ENCODE peak calls at places on chromosome 4, in six cellular contexts. Y, Z, X, C, J and T are unnamed samples.

GRCh38 chr4:147733614-147734344 is 1.9 kb downstream of the ARHGAP10 start:
- DNase-seq in J (no peak), X (no peak), C (no peak), Z (peak; percentile 59), Y (no peak), T (peak; percentile 81)

GRCh38 chr4:164748375-164748774 is 5.6 kb upstream of the SMIM31 start:
- DNase-seq in X (no peak), C (no peak), J (no peak), Z (no peak), Y (peak; percentile 50), T (peak; percentile 39)

GRCh38 chr4:118034061-118034785 is at the start of gene NDST3:
- DNase-seq in J (peak; percentile 74), X (no peak), Z (peak; percentile 90), Y (peak; percentile 50), C (peak; percentile 55), T (peak; percentile 88)

GRCh38 chr4:6969826-6970800 is 60.5 kb downstream of the TBC1D14 start:
- DNase-seq in J (no peak), Z (peak; percentile 46), C (no peak), Y (peak; percentile 73), X (no peak), T (no peak)

GRCh38 chr4:176360446-176360845 is 40.7 kb downstream of the SPCS3 start:
- DNase-seq in Y (no peak), J (no peak), C (no peak), X (no peak), Z (no peak), T (no peak)

GRCh38 chr4:19025031-19025430 is 1003.5 kb upstream of the LCORL start:
- DNase-seq in X (no peak), C (no peak), Z (no peak), J (no peak), Y (no peak), T (peak; percentile 27)

GRCh38 chr4:74123065-74123728 is 24.2 kb upstream of the CXCL2 start:
- DNase-seq in Y (no peak), Z (no peak), C (peak; percentile 54), J (no peak), X (no peak), T (peak; percentile 87)

GRCh38 chr4:51831133-51831532 is 11.8 kb upstream of the DCUN1D4 start:
- DNase-seq in J (peak; percentile 67), C (peak; percentile 63), X (peak; percentile 19), Z (peak; percentile 73), Y (peak; percentile 25), T (peak; percentile 69)

GRCh38 chr4:54961357-54961975 is 163.9 kb downstream of the KDR start:
- DNase-seq in Y (peak; percentile 17), Z (no peak), C (no peak), J (no peak), X (no peak), T (peak; percentile 54)

GRCh38 chr4:36758779-36759178 is 477.4 kb downstream of the DTHD1 start:
- DNase-seq in Y (no peak), C (no peak), J (peak; percentile 48), Z (no peak), X (no peak), T (no peak)

GRCh38 chr4:38128478-38129451 is 168.6 kb downstream of the PTTG2 start:
- DNase-seq in Y (peak; percentile 66), J (peak; percentile 74), Z (no peak), C (no peak), X (no peak), T (peak; percentile 70)

GRCh38 chr4:189177130-189177529 is 763.5 kb upstream of the FRG1 start:
- DNase-seq in X (no peak), Y (no peak), C (no peak), Z (no peak), J (no peak), T (peak; percentile 15)

GRCh38 chr4:91936301-91936700 is 367.5 kb upstream of the GRID2 start:
- DNase-seq in J (no peak), X (no peak), Y (no peak), C (no peak), Z (no peak), T (peak; percentile 31)

GRCh38 chr4:84035568-84035967 is 463.5 kb downstream of the NKX6-1 start:
- DNase-seq in C (no peak), J (no peak), Z (no peak), Y (no peak), X (no peak), T (no peak)

GRCh38 chr4:130074096-130074495 is 978.1 kb downstream of the C4orf33 start:
- DNase-seq in Z (no peak), J (no peak), Y (no peak), X (no peak), C (no peak), T (no peak)

GRCh38 chr4:65773636-65774035 is 103.3 kb upstream of the EPHA5 start:
- DNase-seq in J (no peak), Z (no peak), Y (no peak), C (no peak), X (no peak), T (no peak)

GRCh38 chr4:61375316-61375715 is 175.2 kb downstream of the ADGRL3 start:
- DNase-seq in Z (no peak), C (no peak), J (no peak), X (no peak), Y (no peak), T (peak; percentile 65)

GRCh38 chr4:153204247-153205027 is at the start of gene TRIM2:
- DNase-seq in Y (no peak), Z (peak; percentile 78), C (peak; percentile 79), J (peak; percentile 88), X (no peak), T (no peak)

GRCh38 chr4:87853108-87853507 is 20.3 kb downstream of the MEPE start:
- DNase-seq in J (no peak), Y (peak; percentile 45), Z (no peak), X (no peak), C (no peak), T (peak; percentile 61)

GRCh38 chr4:142202404-142203332 is 566.3 kb downstream of the IL15 start:
- DNase-seq in C (no peak), J (peak; percentile 32), Y (no peak), Z (no peak), X (no peak), T (no peak)

GRCh38 chr4:4971796-4972195 is 47.5 kb downstream of the CYTL1 start:
- DNase-seq in J (no peak), Z (no peak), X (no peak), C (no peak), Y (no peak), T (no peak)

GRCh38 chr4:97720869-97721432 is 422.3 kb downstream of the STPG2 start:
- DNase-seq in Z (no peak), X (no peak), Y (no peak), C (no peak), J (no peak), T (peak; percentile 62)

GRCh38 chr4:118221193-118221800 is 131.5 kb downstream of the PRSS12 start:
- DNase-seq in X (no peak), Z (no peak), Y (no peak), C (no peak), J (no peak), T (no peak)

GRCh38 chr4:122831515-122832196 is 5.0 kb downstream of the FGF2 start:
- DNase-seq in Z (no peak), J (no peak), Y (no peak), C (no peak), X (no peak), T (peak; percentile 74)

GRCh38 chr4:16205298-16206164 is 20.7 kb downstream of the TAPT1 start:
- DNase-seq in C (no peak), Y (peak; percentile 40), Z (no peak), X (peak; percentile 26), J (no peak), T (peak; percentile 37)

GRCh38 chr4:10118355-10119004 is 1.9 kb upstream of the WDR1 start:
- DNase-seq in Z (no peak), J (no peak), Y (peak; percentile 29), C (no peak), X (no peak), T (no peak)

GRCh38 chr4:71333960-71334951 is 4.6 kb upstream of the SLC4A4 start:
- DNase-seq in X (no peak), Z (no peak), C (no peak), J (no peak), Y (no peak), T (peak; percentile 53)

GRCh38 chr4:81260443-81261102 is 45.6 kb upstream of the PRKG2 start:
- DNase-seq in Y (no peak), J (peak; percentile 36), X (no peak), C (no peak), Z (no peak), T (peak; percentile 24)
- TF ChIP-seq CTCF in Y (peak; percentile 33), J (peak; percentile 76), X (no peak), C (no peak), Z (peak; percentile 30), T (peak; percentile 39)

DNA sequence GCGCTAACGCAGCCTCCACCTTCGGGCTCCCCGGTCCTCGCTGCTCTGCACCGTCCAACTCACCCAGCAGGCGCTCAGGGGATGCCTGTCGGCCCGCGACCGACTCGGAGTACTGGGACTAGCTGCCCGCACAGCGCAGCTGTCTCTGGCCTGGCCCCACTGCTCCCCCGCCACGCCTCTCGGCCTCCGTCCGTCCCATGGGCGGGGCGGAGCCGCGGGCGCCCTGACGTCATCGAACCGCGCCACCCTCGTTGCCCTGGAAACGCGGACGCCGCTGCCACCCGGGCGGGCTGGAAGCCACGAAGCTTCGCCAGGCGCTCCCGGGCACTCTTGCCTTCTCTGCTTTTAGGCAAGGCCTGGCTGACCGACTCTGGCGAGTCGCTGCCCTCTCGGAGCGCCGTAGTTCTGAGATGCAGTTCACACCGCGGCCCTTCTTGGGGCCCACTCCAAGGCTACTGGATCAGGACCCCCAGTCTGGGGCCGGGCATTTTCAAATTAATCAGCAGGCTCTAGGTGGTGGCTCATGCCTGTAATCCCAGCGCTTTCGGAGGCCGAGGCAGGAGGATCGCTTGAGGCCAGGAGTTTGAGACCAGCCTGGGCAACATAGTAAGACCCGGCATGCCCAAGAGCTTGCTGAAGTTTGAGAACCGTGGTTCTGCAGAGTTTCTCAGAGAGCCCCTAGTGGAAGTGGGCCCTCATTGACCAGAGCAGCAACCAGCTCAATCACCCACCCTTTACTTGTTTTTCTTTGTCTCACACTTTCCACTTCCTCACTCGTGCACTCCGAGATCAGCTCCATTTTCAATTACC is 12.0 kb downstream of the ACOX3 start:
- DNase-seq in Z (peak; percentile 92), X (peak; percentile 95), J (peak; percentile 92), C (peak; percentile 90), Y (peak; percentile 94), T (peak; percentile 83)
- TF ChIP-seq CTCF in Z (peak; percentile 61), X (no peak), J (peak; percentile 57), C (no peak), Y (peak; percentile 19), T (peak; percentile 37)

DNA sequence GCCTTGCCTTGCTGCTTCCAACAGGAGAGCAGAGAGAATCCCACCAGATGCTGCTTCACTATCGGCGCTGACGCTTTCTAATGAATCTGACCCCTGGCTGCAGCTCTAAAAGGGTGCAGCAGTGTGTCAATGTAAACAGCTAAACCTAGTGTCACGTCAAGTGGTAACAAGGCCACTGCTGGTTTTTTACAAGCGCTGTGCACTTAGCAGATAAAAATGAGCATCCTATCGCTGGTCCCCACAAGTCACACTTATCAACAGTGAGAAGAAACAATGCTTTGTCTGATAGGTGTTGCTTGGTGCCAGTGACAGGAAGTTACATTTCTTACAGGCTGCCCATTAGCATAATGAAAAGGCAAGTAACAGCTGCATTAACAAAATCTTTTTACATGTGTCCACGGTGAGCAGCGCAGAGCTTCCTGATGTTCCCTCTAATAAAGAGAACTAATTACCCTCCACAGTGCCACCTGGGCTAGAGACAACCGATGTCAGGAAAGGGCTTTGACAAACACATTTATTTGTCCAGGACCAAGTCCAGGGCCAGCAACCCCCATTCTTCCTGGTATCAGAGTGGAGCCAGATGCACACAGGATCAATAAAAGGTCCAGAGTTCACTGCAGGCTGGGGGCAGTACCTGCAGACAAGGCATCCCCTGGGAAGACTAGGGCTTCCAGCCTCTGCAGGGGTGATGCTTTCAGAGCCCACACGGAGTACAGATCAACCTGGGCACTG is 176.0 kb downstream of the MGST2 start:
- DNase-seq in Z (peak; percentile 32), X (no peak), Y (no peak), J (no peak), C (no peak), T (no peak)
- TF ChIP-seq CTCF in Z (no peak), X (no peak), Y (no peak), J (peak; percentile 26), C (no peak), T (no peak)

GRCh38 chr4:24809376-24809775 is 14.0 kb downstream of the SOD3 start:
- DNase-seq in Z (no peak), J (peak; percentile 51), X (no peak), C (no peak), Y (no peak), T (peak; percentile 6)
- TF ChIP-seq CTCF in Z (peak; percentile 53), J (peak; percentile 61), X (no peak), C (no peak), Y (peak; percentile 13), T (no peak)